ENCODE peak calls at places on chromosomes 7 and 10, in four cellular contexts. I is HCT116, W is HepG2, V is A549. P is an unnamed sample.

GRCh38 chr10:102140218-102140617 is 7.4 kb downstream of the PPRC1 start:
- DNase-seq in V (no peak), I (no peak), W (no peak), P (no peak)

GRCh38 chr7:123533929-123534382 is 439 bp downstream of the IQUB start:
- DNase-seq in I (no peak), W (no peak), V (no peak), P (no peak)

GRCh38 chr7:151233111-151233701 is 923 bp downstream of the CHPF2 start:
- DNase-seq in V (peak), I (no peak), W (peak), P (peak)

GRCh38 chr7:42774436-42774835 is 137.4 kb downstream of the C7orf25 start:
- DNase-seq in W (no peak), I (no peak), V (no peak), P (no peak)

GRCh38 chr7:121084748-121085336 is 96.3 kb downstream of the CPED1 start:
- DNase-seq in V (no peak), I (no peak), W (peak), P (no peak)

GRCh38 chr7:91892821-91893340 is 12.4 kb upstream of the MTERF1 start:
- DNase-seq in V (no peak), W (no peak), I (peak), P (no peak)

GRCh38 chr7:101075646-101076045 is 9.6 kb upstream of the TRIM56 start:
- DNase-seq in I (no peak), V (no peak), W (no peak), P (no peak)

GRCh38 chr10:108787932-108788331 is 1135.4 kb downstream of the XPNPEP1 start:
- DNase-seq in I (no peak), V (no peak), W (no peak), P (no peak)

GRCh38 chr10:88952647-88953111 is at the start of gene ACTA2:
- DNase-seq in V (no peak), W (no peak), I (no peak), P (no peak)

GRCh38 chr10:45589868-45590267 is 82.7 kb downstream of the ZFAND4 start:
- DNase-seq in W (no peak), V (no peak), I (no peak), P (no peak)

GRCh38 chr10:102085336-102085735 is 20.2 kb downstream of the HPS6 start:
- DNase-seq in I (no peak), W (no peak), V (no peak), P (no peak)

GRCh38 chr7:121510858-121511482 is 114.9 kb upstream of the FAM3C start:
- DNase-seq in I (no peak), W (no peak), V (no peak), P (no peak)

GRCh38 chr10:94344522-94345122 is 18.1 kb downstream of the NOC3L start:
- DNase-seq in I (no peak), V (no peak), W (no peak), P (no peak)

GRCh38 chr10:125122566-125122965 is 37.8 kb downstream of the CTBP2 start:
- DNase-seq in V (no peak), W (no peak), I (no peak), P (no peak)

GRCh38 chr10:131020775-131021174 is 290.7 kb downstream of the TCERG1L start:
- DNase-seq in I (no peak), V (no peak), W (no peak), P (no peak)

GRCh38 chr10:94524146-94524545 is 21.4 kb upstream of the HELLS start:
- DNase-seq in W (no peak), I (no peak), V (no peak), P (no peak)

GRCh38 chr10:88792656-88793055 is 9.9 kb upstream of the LIPM start:
- DNase-seq in I (no peak), V (no peak), W (no peak), P (no peak)

GRCh38 chr7:95002726-95003125 is 95.3 kb downstream of the PPP1R9A start:
- DNase-seq in V (no peak), I (no peak), W (no peak), P (no peak)

GRCh38 chr10:95264227-95265051 is 26.4 kb downstream of the PDLIM1 start:
- DNase-seq in I (peak), V (no peak), W (no peak), P (no peak)

GRCh38 chr7:16130127-16131110 is 290.9 kb downstream of the CRPPA start:
- DNase-seq in W (no peak), I (no peak), V (no peak), P (no peak)

GRCh38 chr7:24981544-24981951 is 1.6 kb upstream of the OSBPL3 start:
- DNase-seq in W (no peak), V (peak), I (no peak), P (no peak)

GRCh38 chr7:875051-875450 is 1.3 kb upstream of the GET4 start:
- DNase-seq in V (no peak), W (no peak), I (no peak), P (no peak)

GRCh38 chr10:26573674-26574073 is 123.8 kb upstream of the PDSS1 start:
- DNase-seq in I (peak), W (no peak), V (no peak), P (no peak)

GRCh38 chr7:43572516-43573049 is 10.3 kb upstream of the STK17A start:
- DNase-seq in I (peak), W (no peak), V (peak), P (peak)

GRCh38 chr10:12656518-12657142 is 307.3 kb downstream of the CAMK1D start:
- DNase-seq in V (peak), W (peak), I (peak), P (peak)

GRCh38 chr10:27383595-27384542 is 120.2 kb upstream of the RAB18 start:
- DNase-seq in I (no peak), V (peak), W (peak), P (no peak)

GRCh38 chr7:18740579-18740988 is 245.0 kb downstream of the HDAC9 start:
- DNase-seq in V (no peak), W (no peak), I (no peak), P (no peak)

GRCh38 chr7:149748223-149748874 is 25.0 kb downstream of the ZNF467 start:
- DNase-seq in I (no peak), W (peak), V (no peak), P (no peak)

GRCh38 chr7:27155816-27156507 is 513 bp downstream of the HOXA7 start:
- DNase-seq in V (no peak), I (no peak), W (no peak), P (no peak)

GRCh38 chr7:105229641-105230040 is 159.1 kb downstream of the SRPK2 start:
- DNase-seq in V (no peak), I (no peak), W (no peak), P (no peak)
- TF ChIP-seq RAD21 in V (no peak), I (no peak), W (no peak), P (no peak)

GRCh38 chr10:43390791-43391190 is 18.2 kb downstream of the HNRNPF start:
- DNase-seq in W (peak), I (no peak), V (no peak), P (no peak)

GRCh38 chr10:43386981-43387677 is 15.7 kb downstream of the FXYD4 start:
- DNase-seq in I (no peak), V (no peak), W (no peak), P (no peak)

GRCh38 chr10:43387678-43388032 is 16.2 kb downstream of the FXYD4 start:
- DNase-seq in I (no peak), W (no peak), V (no peak), P (peak)

GRCh38 chr10:43390333-43390732 is 18.7 kb downstream of the HNRNPF start:
- DNase-seq in I (no peak), V (no peak), W (no peak), P (no peak)

DNA sequence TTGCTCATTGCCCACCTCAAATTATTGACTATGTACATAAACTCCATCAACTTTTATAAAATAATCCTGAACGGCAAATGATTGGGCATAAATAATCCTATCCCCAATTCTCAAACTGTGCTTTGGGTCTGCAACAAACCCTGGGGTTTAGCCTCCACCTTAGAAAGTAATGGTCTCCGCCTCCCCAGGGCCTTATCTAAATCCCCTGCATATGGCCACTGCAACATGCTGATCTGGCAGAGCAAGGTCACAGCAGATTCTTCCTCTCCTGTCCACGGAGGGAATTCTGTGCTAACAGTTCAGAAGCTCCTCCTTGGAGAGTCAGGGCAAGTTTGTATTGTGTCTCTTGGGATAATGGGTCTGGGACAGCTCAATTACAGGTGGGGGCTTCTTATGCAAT is 18.4 kb downstream of the FXYD4 start:
- DNase-seq in V (no peak), I (no peak), W (no peak), P (peak)
- TF ChIP-seq RAD21 in V (no peak), I (no peak), W (no peak), P (no peak)

DNA sequence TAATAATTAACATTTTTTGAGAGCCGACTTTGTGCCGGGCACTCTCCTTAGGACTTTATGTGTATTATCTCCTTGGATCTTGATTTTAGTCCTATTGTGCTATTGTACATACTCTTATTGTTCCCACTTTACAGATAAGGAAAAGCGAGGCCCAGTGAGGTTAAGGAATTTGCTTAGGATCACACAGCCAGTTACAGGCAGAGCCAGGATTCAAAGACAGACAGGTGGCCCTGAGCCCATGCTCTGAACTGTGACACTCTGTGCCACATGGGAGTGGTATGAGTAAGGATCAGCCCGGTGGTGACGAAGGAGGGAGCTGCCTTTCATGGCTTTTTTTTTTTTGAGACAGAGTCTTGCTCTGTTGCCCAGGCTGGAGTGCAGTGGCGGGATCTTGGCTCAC is 15.8 kb upstream of the GNA12 start:
- DNase-seq in V (no peak), W (no peak), I (no peak), P (no peak)
- TF ChIP-seq RAD21 in V (no peak), W (no peak), I (no peak), P (no peak)

GRCh38 chr10:116671274-116671926 is 50.6 kb downstream of the PNLIPRP2 start:
- DNase-seq in V (no peak), W (no peak), I (no peak), P (no peak)
- TF ChIP-seq RAD21 in V (no peak), W (no peak), I (no peak), P (no peak)

P was measured in K562.